ENCODE peak calls at places on chromosome 7, in seven cellular contexts. One of them, this sample, is unnamed.

GRCh38 chr7:43138710-43139601 is 26.5 kb downstream of the HECW1 start:
- DNase-seq in left cardiac atrium: no peak
- DNase-seq in stimulated activated CD4-positive, alpha-beta T cell treated with anti-CD3 and anti-CD28 coated beads, Interleukin-4, amount 100 ng/mL, for 1 hour: no peak
- DNase-seq in NCI-H1105 treated with DMSO at 0.1 percent for 48 hours: no peak
- DNase-seq in left lobe of liver: no peak
- DNase-seq in WTC11: no peak
- DNase-seq in activated CD4-positive, alpha-beta T cell treated with anti-CD3 and anti-CD28 coated beads, Interleukin-2, amount 50 U/mL, for 24 hours: no peak
- DNase-seq in this sample: no peak

GRCh38 chr7:101903505-101903849 is 86.1 kb downstream of the CUX1 start:
- DNase-seq in left cardiac atrium: no peak
- DNase-seq in stimulated activated CD4-positive, alpha-beta T cell treated with anti-CD3 and anti-CD28 coated beads, Interleukin-4, amount 100 ng/mL, for 1 hour: no peak
- DNase-seq in NCI-H1105 treated with DMSO at 0.1 percent for 48 hours: no peak
- DNase-seq in left lobe of liver: no peak
- DNase-seq in WTC11: no peak
- DNase-seq in activated CD4-positive, alpha-beta T cell treated with anti-CD3 and anti-CD28 coated beads, Interleukin-2, amount 50 U/mL, for 24 hours: no peak
- DNase-seq in this sample: no peak

GRCh38 chr7:44626620-44627019 is 20.2 kb downstream of the OGDH start:
- DNase-seq in left cardiac atrium: no peak
- DNase-seq in stimulated activated CD4-positive, alpha-beta T cell treated with anti-CD3 and anti-CD28 coated beads, Interleukin-4, amount 100 ng/mL, for 1 hour: no peak
- DNase-seq in NCI-H1105 treated with DMSO at 0.1 percent for 48 hours: no peak
- DNase-seq in left lobe of liver: no peak
- DNase-seq in WTC11: no peak
- DNase-seq in activated CD4-positive, alpha-beta T cell treated with anti-CD3 and anti-CD28 coated beads, Interleukin-2, amount 50 U/mL, for 24 hours: no peak
- DNase-seq in this sample: no peak

GRCh38 chr7:1918063-1918645 is 248.1 kb downstream of the ELFN1 start:
- DNase-seq in left cardiac atrium: no peak
- DNase-seq in stimulated activated CD4-positive, alpha-beta T cell treated with anti-CD3 and anti-CD28 coated beads, Interleukin-4, amount 100 ng/mL, for 1 hour: no peak
- DNase-seq in NCI-H1105 treated with DMSO at 0.1 percent for 48 hours: no peak
- DNase-seq in left lobe of liver: no peak
- DNase-seq in WTC11: no peak
- DNase-seq in activated CD4-positive, alpha-beta T cell treated with anti-CD3 and anti-CD28 coated beads, Interleukin-2, amount 50 U/mL, for 24 hours: no peak
- DNase-seq in this sample: no peak

GRCh38 chr7:1192171-1192676 is 32.2 kb upstream of the ZFAND2A start:
- DNase-seq in left cardiac atrium: no peak
- DNase-seq in stimulated activated CD4-positive, alpha-beta T cell treated with anti-CD3 and anti-CD28 coated beads, Interleukin-4, amount 100 ng/mL, for 1 hour: no peak
- DNase-seq in NCI-H1105 treated with DMSO at 0.1 percent for 48 hours: no peak
- DNase-seq in left lobe of liver: no peak
- DNase-seq in WTC11: no peak
- DNase-seq in activated CD4-positive, alpha-beta T cell treated with anti-CD3 and anti-CD28 coated beads, Interleukin-2, amount 50 U/mL, for 24 hours: no peak
- DNase-seq in this sample: peak

GRCh38 chr7:114084381-114085312 is 165.8 kb upstream of the PPP1R3A start:
- DNase-seq in left cardiac atrium: peak
- DNase-seq in stimulated activated CD4-positive, alpha-beta T cell treated with anti-CD3 and anti-CD28 coated beads, Interleukin-4, amount 100 ng/mL, for 1 hour: no peak
- DNase-seq in NCI-H1105 treated with DMSO at 0.1 percent for 48 hours: peak
- DNase-seq in left lobe of liver: peak
- DNase-seq in WTC11: peak
- DNase-seq in activated CD4-positive, alpha-beta T cell treated with anti-CD3 and anti-CD28 coated beads, Interleukin-2, amount 50 U/mL, for 24 hours: no peak
- DNase-seq in this sample: no peak

GRCh38 chr7:116776610-116777289 is 85.6 kb upstream of the CAPZA2 start:
- DNase-seq in left cardiac atrium: no peak
- DNase-seq in stimulated activated CD4-positive, alpha-beta T cell treated with anti-CD3 and anti-CD28 coated beads, Interleukin-4, amount 100 ng/mL, for 1 hour: no peak
- DNase-seq in NCI-H1105 treated with DMSO at 0.1 percent for 48 hours: peak
- DNase-seq in left lobe of liver: no peak
- DNase-seq in WTC11: no peak
- DNase-seq in activated CD4-positive, alpha-beta T cell treated with anti-CD3 and anti-CD28 coated beads, Interleukin-2, amount 50 U/mL, for 24 hours: no peak
- DNase-seq in this sample: no peak

GRCh38 chr7:45691155-45691656 is 117.0 kb downstream of the ADCY1 start:
- DNase-seq in left cardiac atrium: no peak
- DNase-seq in stimulated activated CD4-positive, alpha-beta T cell treated with anti-CD3 and anti-CD28 coated beads, Interleukin-4, amount 100 ng/mL, for 1 hour: no peak
- DNase-seq in NCI-H1105 treated with DMSO at 0.1 percent for 48 hours: no peak
- DNase-seq in left lobe of liver: peak
- DNase-seq in WTC11: no peak
- DNase-seq in activated CD4-positive, alpha-beta T cell treated with anti-CD3 and anti-CD28 coated beads, Interleukin-2, amount 50 U/mL, for 24 hours: no peak
- DNase-seq in this sample: no peak

GRCh38 chr7:25432807-25433206 is 204.5 kb upstream of the NPVF start:
- DNase-seq in left cardiac atrium: no peak
- DNase-seq in stimulated activated CD4-positive, alpha-beta T cell treated with anti-CD3 and anti-CD28 coated beads, Interleukin-4, amount 100 ng/mL, for 1 hour: no peak
- DNase-seq in NCI-H1105 treated with DMSO at 0.1 percent for 48 hours: no peak
- DNase-seq in left lobe of liver: no peak
- DNase-seq in WTC11: no peak
- DNase-seq in activated CD4-positive, alpha-beta T cell treated with anti-CD3 and anti-CD28 coated beads, Interleukin-2, amount 50 U/mL, for 24 hours: no peak
- DNase-seq in this sample: no peak

GRCh38 chr7:157020514-157021070 is 10.1 kb upstream of the MNX1 start:
- DNase-seq in left cardiac atrium: no peak
- DNase-seq in stimulated activated CD4-positive, alpha-beta T cell treated with anti-CD3 and anti-CD28 coated beads, Interleukin-4, amount 100 ng/mL, for 1 hour: no peak
- DNase-seq in NCI-H1105 treated with DMSO at 0.1 percent for 48 hours: no peak
- DNase-seq in left lobe of liver: no peak
- DNase-seq in WTC11: no peak
- DNase-seq in activated CD4-positive, alpha-beta T cell treated with anti-CD3 and anti-CD28 coated beads, Interleukin-2, amount 50 U/mL, for 24 hours: no peak
- DNase-seq in this sample: no peak

GRCh38 chr7:143362126-143362961 is at the start of gene FAM131B:
- DNase-seq in left cardiac atrium: no peak
- DNase-seq in stimulated activated CD4-positive, alpha-beta T cell treated with anti-CD3 and anti-CD28 coated beads, Interleukin-4, amount 100 ng/mL, for 1 hour: peak
- DNase-seq in NCI-H1105 treated with DMSO at 0.1 percent for 48 hours: peak
- DNase-seq in left lobe of liver: no peak
- DNase-seq in WTC11: peak
- DNase-seq in activated CD4-positive, alpha-beta T cell treated with anti-CD3 and anti-CD28 coated beads, Interleukin-2, amount 50 U/mL, for 24 hours: no peak
- DNase-seq in this sample: no peak

This sample was measured in SIG-M5.